ENCODE peak calls at places on chromosomes 7 and 10, in eight cellular contexts. Z, A, B, R, Y, E, C and D are unnamed samples.

GRCh38 chr10:18497955-18498354 is 153.4 kb downstream of the NSUN6 start:
- DNase-seq in B (no peak), Z (peak), E (no peak), Y (no peak), R (no peak), A (no peak), C (no peak), D (no peak)

GRCh38 chr7:45701701-45702460 is 127.7 kb downstream of the ADCY1 start:
- DNase-seq in A (no peak), R (no peak), C (no peak), Y (no peak), E (no peak), B (no peak), Z (no peak), D (no peak)

GRCh38 chr10:88110355-88110754 is 246.9 kb downstream of the PTEN start:
- DNase-seq in B (peak), A (peak), E (peak), R (peak), C (peak), Z (peak), Y (no peak), D (no peak)

GRCh38 chr7:70477051-70478010 is 654.6 kb upstream of the GALNT17 start:
- DNase-seq in R (no peak), C (peak), E (peak), Z (no peak), A (no peak), Y (no peak), B (no peak), D (no peak)

GRCh38 chr10:97842658-97843295 is 6.9 kb upstream of the GOLGA7B start:
- DNase-seq in A (no peak), C (peak), Y (no peak), Z (no peak), R (no peak), E (no peak), B (no peak), D (no peak)

GRCh38 chr10:4663162-4663992 is 162.6 kb upstream of the AKR1E2 start:
- DNase-seq in E (peak), B (peak), C (peak), Y (peak), A (peak), Z (peak), R (peak), D (no peak)

GRCh38 chr7:47873767-47874166 is 74.5 kb downstream of the PKD1L1 start:
- DNase-seq in Z (no peak), Y (no peak), R (peak), A (peak), C (no peak), B (peak), E (peak), D (no peak)

GRCh38 chr7:105691029-105691691 is 109.9 kb upstream of the EFCAB10 start:
- DNase-seq in Y (peak), A (peak), B (no peak), E (peak), C (peak), R (no peak), Z (peak), D (no peak)

GRCh38 chr10:113093188-113094113 is 143.4 kb downstream of the TCF7L2 start:
- DNase-seq in C (peak), Z (no peak), E (peak), Y (peak), A (peak), R (peak), B (peak), D (no peak)

GRCh38 chr7:83468251-83468739 is 180.6 kb downstream of the SEMA3E start:
- DNase-seq in Y (peak), R (peak), B (peak), E (peak), A (peak), Z (peak), C (peak), D (no peak)

GRCh38 chr10:70769121-70769520 is 16.1 kb downstream of the TBATA start:
- DNase-seq in A (no peak), B (no peak), E (no peak), Z (no peak), Y (no peak), R (no peak), C (no peak), D (no peak)

GRCh38 chr10:70773461-70773860 is 11.7 kb downstream of the TBATA start:
- DNase-seq in A (no peak), E (no peak), Z (no peak), R (no peak), B (no peak), C (no peak), Y (no peak), D (no peak)

GRCh38 chr10:70772627-70773026 is 12.6 kb downstream of the TBATA start:
- DNase-seq in C (no peak), B (no peak), A (no peak), Z (no peak), Y (no peak), E (no peak), R (no peak), D (peak)

GRCh38 chr10:70770001-70770400 is 15.2 kb downstream of the TBATA start:
- DNase-seq in E (no peak), B (no peak), C (no peak), A (no peak), Z (no peak), Y (no peak), R (no peak), D (no peak)

GRCh38 chr10:70771311-70772194 is 13.6 kb downstream of the TBATA start:
- DNase-seq in B (no peak), A (no peak), Y (no peak), E (no peak), R (no peak), C (no peak), Z (no peak), D (no peak)
- TF ChIP-seq CTCF in B (no peak), A (no peak), Y (no peak), E (no peak), R (no peak), C (no peak), Z (no peak), D (no peak)

DNA sequence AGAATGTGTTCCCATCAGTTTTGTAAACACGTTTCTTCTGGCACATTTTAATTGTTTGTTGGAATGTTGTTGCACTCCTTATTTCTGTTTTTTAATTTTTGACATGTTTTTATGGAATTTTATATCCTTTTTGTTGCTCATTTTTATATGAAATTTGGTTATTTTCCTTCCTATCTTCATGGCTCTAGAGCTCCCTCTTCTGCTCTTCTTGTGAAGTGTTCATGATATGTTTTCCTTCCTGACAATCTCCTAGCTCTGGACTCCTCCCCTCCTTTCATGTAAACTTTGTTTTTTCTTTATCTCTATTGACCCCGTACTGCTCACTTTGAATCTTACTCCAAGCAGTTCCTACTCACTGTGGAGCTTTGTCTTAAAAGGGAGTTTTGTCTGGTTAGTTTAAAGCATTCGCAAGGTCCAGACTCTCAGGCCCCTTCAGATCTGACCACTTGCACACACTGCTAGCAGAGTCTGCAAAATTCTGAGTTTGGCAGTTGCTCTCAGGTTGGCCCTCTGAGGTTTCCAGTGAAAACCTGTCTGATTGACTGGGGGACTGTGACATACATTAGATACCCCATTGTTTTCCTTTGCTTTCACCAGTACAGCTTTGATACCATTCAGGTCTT is 149.4 kb downstream of the XPNPEP1 start:
- DNase-seq in C (peak), E (peak), Y (no peak), A (peak), B (peak), Z (peak), R (no peak), D (no peak)
- TF ChIP-seq CTCF in C (peak), E (peak), Y (peak), A (peak), B (peak), Z (peak), R (peak), D (peak)

GRCh38 chr7:130381468-130382312 is 1.4 kb downstream of the CPA1 start:
- DNase-seq in R (no peak), A (no peak), Y (no peak), E (no peak), B (no peak), Z (no peak), C (no peak), D (no peak)
- TF ChIP-seq CTCF in R (no peak), A (peak), Y (no peak), E (no peak), B (peak), Z (no peak), C (no peak), D (no peak)

GRCh38 chr7:63117-63480 is 129.3 kb upstream of the FAM20C start:
- DNase-seq in Y (peak), B (no peak), A (no peak), Z (no peak), E (no peak), R (no peak), C (no peak), D (no peak)

GRCh38 chr7:65554-65953 is 126.8 kb upstream of the FAM20C start:
- DNase-seq in Y (no peak), E (peak), R (no peak), B (no peak), C (peak), A (peak), Z (peak), D (no peak)

GRCh38 chr7:63521-64021 is 128.8 kb upstream of the FAM20C start:
- DNase-seq in R (no peak), A (no peak), Z (no peak), Y (no peak), E (no peak), C (no peak), B (no peak), D (no peak)

GRCh38 chr7:64799-65430 is 127.5 kb upstream of the FAM20C start:
- DNase-seq in R (no peak), Z (no peak), C (peak), E (no peak), A (no peak), B (no peak), Y (no peak), D (no peak)

DNA sequence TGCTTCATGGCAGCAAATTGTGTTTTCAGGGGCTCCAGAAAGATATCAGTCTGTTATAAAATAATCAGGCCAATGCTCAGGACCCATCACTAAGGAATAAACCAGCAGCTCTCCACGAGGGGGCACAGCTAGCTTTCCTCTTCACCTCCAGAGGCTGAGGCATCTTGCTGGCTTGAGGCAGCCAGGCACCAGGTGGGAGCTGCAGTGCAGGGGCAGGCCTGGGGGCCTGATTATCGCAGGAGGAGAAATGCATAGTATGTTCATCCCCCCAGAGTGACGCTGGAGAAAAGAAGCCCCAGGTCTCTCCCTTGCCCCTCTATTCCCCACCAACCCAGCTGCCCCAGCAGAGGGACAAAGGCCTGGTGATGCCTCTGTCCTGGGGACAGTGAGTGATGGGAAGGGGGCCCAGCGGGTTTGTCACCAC is 128.3 kb upstream of the FAM20C start:
- DNase-seq in R (peak), A (peak), B (peak), E (peak), Y (peak), Z (peak), C (peak), D (peak)
- TF ChIP-seq CTCF in R (peak), A (peak), B (peak), E (peak), Y (peak), Z (peak), C (peak), D (no peak)

GRCh38 chr10:69317175-69318086 is 39.1 kb downstream of the HK1 start:
- DNase-seq in A (no peak), Y (no peak), Z (no peak), E (no peak), R (no peak), B (no peak), C (no peak), D (no peak)
- TF ChIP-seq CTCF in A (no peak), Y (peak), Z (no peak), E (no peak), R (no peak), B (no peak), C (no peak), D (no peak)

GRCh38 chr7:90459888-90460287 is 9.6 kb upstream of the PTTG1IP2 start:
- DNase-seq in R (no peak), Y (no peak), Z (no peak), B (peak), E (no peak), A (no peak), C (no peak), D (no peak)

GRCh38 chr7:90458104-90458503 is 11.3 kb upstream of the PTTG1IP2 start:
- DNase-seq in E (no peak), C (no peak), Y (no peak), A (no peak), B (no peak), Z (no peak), R (no peak), D (no peak)

GRCh38 chr7:90453931-90454330 is 15.5 kb upstream of the PTTG1IP2 start:
- DNase-seq in A (no peak), E (no peak), B (no peak), R (no peak), Z (peak), C (no peak), Y (no peak), D (no peak)

GRCh38 chr7:90453259-90453891 is 16.1 kb upstream of the PTTG1IP2 start:
- DNase-seq in B (no peak), Y (no peak), Z (no peak), C (no peak), A (no peak), E (no peak), R (no peak), D (no peak)

GRCh38 chr7:90455163-90456030 is 14.0 kb upstream of the PTTG1IP2 start:
- DNase-seq in Y (no peak), Z (peak), E (peak), B (peak), C (peak), R (no peak), A (peak), D (no peak)
- TF ChIP-seq CTCF in Y (peak), Z (peak), E (peak), B (peak), C (peak), R (peak), A (peak), D (peak)

DNA sequence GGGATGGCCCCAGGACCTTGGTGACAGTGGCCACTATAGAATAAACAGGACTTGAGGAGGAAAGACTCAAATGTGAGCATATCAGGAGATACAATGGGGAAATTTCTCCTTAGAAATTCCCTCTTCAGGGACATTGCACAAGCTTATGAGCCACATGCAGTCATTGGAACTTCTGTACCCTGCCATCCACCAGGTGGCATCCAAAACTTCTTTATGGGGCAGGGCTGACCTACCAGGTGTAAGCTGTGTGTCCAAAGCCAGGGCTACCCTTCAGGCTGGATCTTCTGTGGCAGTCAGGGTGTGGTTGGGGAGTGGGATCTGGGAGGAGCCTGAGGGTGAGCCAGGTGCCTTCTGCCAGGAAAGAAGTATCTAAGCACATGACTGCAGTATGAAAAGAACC is 36.6 kb upstream of the LRRC18 start:
- DNase-seq in Z (peak), B (peak), Y (no peak), E (peak), A (peak), C (peak), R (no peak), D (peak)
- TF ChIP-seq CTCF in Z (no peak), B (peak), Y (no peak), E (peak), A (peak), C (peak), R (no peak), D (no peak)

GRCh38 chr10:51083280-51083986 is 9.1 kb downstream of the PRKG1 start:
- DNase-seq in R (no peak), B (no peak), Y (no peak), A (no peak), Z (peak), C (no peak), E (no peak), D (no peak)
- TF ChIP-seq CTCF in R (peak), B (no peak), Y (no peak), A (no peak), Z (no peak), C (no peak), E (no peak), D (no peak)

GRCh38 chr10:74122060-74122459 is 28.6 kb downstream of the AP3M1 start:
- DNase-seq in E (no peak), Z (no peak), A (no peak), R (no peak), C (no peak), B (no peak), Y (no peak), D (no peak)

GRCh38 chr10:74117738-74118137 is 32.9 kb downstream of the AP3M1 start:
- DNase-seq in C (no peak), A (no peak), B (no peak), E (no peak), Z (no peak), Y (no peak), R (no peak), D (no peak)

GRCh38 chr10:74114041-74114448 is 36.6 kb downstream of the AP3M1 start:
- DNase-seq in B (no peak), Z (no peak), E (peak), A (no peak), Y (no peak), R (no peak), C (no peak), D (no peak)

GRCh38 chr10:74121368-74121767 is 29.3 kb downstream of the AP3M1 start:
- DNase-seq in A (no peak), Y (no peak), E (no peak), Z (no peak), B (no peak), C (peak), R (no peak), D (no peak)

GRCh38 chr10:74118794-74119193 is 31.8 kb downstream of the AP3M1 start:
- DNase-seq in C (no peak), Z (no peak), E (peak), Y (peak), R (no peak), A (peak), B (peak), D (no peak)
- TF ChIP-seq CTCF in C (no peak), Z (no peak), E (no peak), Y (no peak), R (no peak), A (no peak), B (no peak), D (no peak)

DNA sequence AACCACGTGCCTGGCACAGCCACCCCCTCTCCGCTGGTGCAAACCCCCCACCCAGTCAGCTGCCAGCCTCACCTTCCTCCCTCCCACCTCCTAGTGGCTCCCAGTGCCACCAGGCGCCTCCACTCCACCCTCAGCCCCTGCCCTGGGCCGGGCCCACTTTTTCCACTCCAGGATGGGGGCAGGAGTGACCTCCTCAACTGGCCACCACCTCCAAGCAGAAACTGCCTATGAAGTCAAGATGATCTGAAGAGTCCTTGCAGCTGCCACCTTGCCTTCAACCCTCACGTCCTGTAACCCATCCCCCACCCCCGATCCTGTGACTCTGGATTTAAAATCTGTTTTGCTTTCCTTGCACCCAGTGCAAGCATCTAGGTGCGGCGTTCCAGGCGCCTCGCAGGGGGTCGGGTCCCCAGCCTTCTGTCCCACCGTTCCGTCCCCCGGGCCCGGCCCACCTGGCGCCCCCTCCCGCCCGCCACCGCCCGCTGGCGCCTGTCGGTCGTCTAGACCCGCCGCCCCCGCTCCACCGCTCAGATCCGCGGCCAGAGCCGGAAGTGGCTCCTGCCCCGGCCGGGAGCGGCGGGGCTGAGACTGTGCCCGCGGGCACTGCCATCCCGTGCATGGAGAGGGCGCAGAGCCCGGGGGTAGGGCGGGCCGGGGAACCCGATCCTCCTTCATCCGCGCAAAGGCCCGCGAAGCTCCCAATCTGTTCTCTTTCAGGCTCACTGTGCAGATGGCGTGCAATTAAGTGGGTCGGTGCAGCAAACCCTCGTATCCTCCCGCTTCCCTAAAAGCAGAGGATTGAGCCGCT is 51.2 kb upstream of the GTF2I start:
- DNase-seq in B (no peak), C (no peak), Y (peak), A (no peak), R (no peak), Z (no peak), E (no peak), D (peak)
- TF ChIP-seq CTCF in B (no peak), C (no peak), Y (peak), A (peak), R (no peak), Z (no peak), E (no peak), D (no peak)